ENCODE peak calls at places on chromosomes 3 and 15, in eight cellular contexts. Z is fibroblast of the aortic adventitia, D is bronchial epithelial cell, K is GM10248, X is right lobe of liver, F is suprapubic skin, P is cardiac fibroblast, R is adrenal gland. Y is an unnamed sample.

GRCh38 chr3:192515661-192516040 is 211.7 kb downstream of the FGF12 start:
- DNase-seq in Z (no peak), D (no peak), K (no peak), X (no peak), F (no peak), P (no peak), R (no peak), Y (no peak)

GRCh38 chr3:197734667-197735318 is 1.9 kb downstream of the RUBCN start:
- DNase-seq in Z (no peak), D (no peak), K (peak), X (no peak), F (no peak), P (no peak), R (no peak), Y (no peak)

GRCh38 chr3:88003115-88003755 is 55.6 kb downstream of the CGGBP1 start:
- DNase-seq in Z (peak), D (peak), K (peak), X (no peak), F (no peak), P (peak), R (no peak), Y (no peak)

GRCh38 chr3:40337136-40338108 is 27.9 kb downstream of the EIF1B start:
- DNase-seq in Z (no peak), D (peak), K (peak), X (no peak), F (no peak), P (no peak), R (no peak), Y (no peak)

GRCh38 chr15:79017953-79018352 is 72.6 kb downstream of the RASGRF1 start:
- DNase-seq in Z (no peak), D (no peak), K (no peak), X (peak), F (no peak), P (no peak), R (no peak), Y (peak)

GRCh38 chr3:17967111-17967510 is 224.7 kb upstream of the TBC1D5 start:
- DNase-seq in Z (no peak), D (no peak), K (no peak), X (no peak), F (no peak), P (no peak), R (no peak), Y (no peak)

GRCh38 chr3:143536817-143537535 is 311.3 kb downstream of the SLC9A9 start:
- DNase-seq in Z (peak), D (peak), K (peak), X (no peak), F (no peak), P (peak), R (peak), Y (no peak)

GRCh38 chr3:174955513-174956001 is 96.4 kb downstream of the NAALADL2 start:
- DNase-seq in Z (peak), D (peak), K (no peak), X (no peak), F (peak), P (no peak), R (no peak), Y (no peak)

GRCh38 chr3:161854232-161854771 is 357.7 kb downstream of the OTOL1 start:
- DNase-seq in Z (peak), D (peak), K (peak), X (no peak), F (no peak), P (peak), R (no peak), Y (no peak)

DNA sequence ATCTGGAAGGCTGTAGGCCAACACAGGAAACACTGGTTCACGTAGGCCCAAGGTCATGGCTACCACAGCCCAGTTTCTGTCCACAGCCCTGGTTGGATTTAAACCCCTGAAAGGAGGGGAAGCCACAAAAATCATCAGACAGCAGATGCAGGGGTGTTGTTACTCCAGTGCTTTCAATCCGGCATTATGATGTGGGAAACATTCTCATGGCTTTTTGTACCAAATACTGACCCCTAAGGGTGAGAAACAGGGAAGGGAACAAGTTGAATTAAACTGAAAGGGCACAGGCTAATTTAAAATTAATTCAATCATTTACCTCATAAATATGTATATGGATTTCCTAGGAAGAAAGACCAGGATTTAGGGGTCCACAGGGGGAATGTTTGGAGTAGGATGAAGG is 375.6 kb downstream of the CTNNB1 start:
- DNase-seq in Z (no peak), D (peak), K (no peak), X (no peak), F (no peak), P (peak), R (no peak), Y (no peak)
- TF ChIP-seq CTCF in Z (no peak), D (peak), K (peak), X (no peak), F (no peak), P (no peak), R (peak), Y (no peak)

GRCh38 chr15:57751177-57751800 is 44.8 kb downstream of the POLR2M start:
- DNase-seq in Z (peak), D (peak), K (peak), X (no peak), F (no peak), P (peak), R (no peak), Y (no peak)
- TF ChIP-seq CTCF in Z (peak), D (peak), K (peak), X (peak), F (no peak), P (peak), R (peak), Y (peak)

GRCh38 chr3:81393251-81393650 is 368.2 kb downstream of the GBE1 start:
- DNase-seq in Z (no peak), D (no peak), K (no peak), X (no peak), F (no peak), P (no peak), R (no peak), Y (no peak)

GRCh38 chr3:81394656-81395055 is 366.8 kb downstream of the GBE1 start:
- DNase-seq in Z (no peak), D (no peak), K (no peak), X (no peak), F (no peak), P (no peak), R (no peak), Y (no peak)

GRCh38 chr3:81395739-81396138 is 365.7 kb downstream of the GBE1 start:
- DNase-seq in Z (no peak), D (no peak), K (no peak), X (no peak), F (no peak), P (no peak), R (no peak), Y (no peak)
- TF ChIP-seq CTCF in Z (no peak), D (no peak), K (no peak), X (no peak), F (no peak), P (no peak), R (no peak), Y (no peak)

GRCh38 chr15:65029736-65030208 is 333 bp upstream of the MTFMT start:
- DNase-seq in Z (no peak), D (no peak), K (no peak), X (no peak), F (no peak), P (no peak), R (no peak), Y (no peak)

GRCh38 chr15:65034719-65035118 is 5.3 kb upstream of the MTFMT start:
- DNase-seq in Z (no peak), D (no peak), K (no peak), X (no peak), F (no peak), P (no peak), R (no peak), Y (no peak)

GRCh38 chr15:65037279-65037678 is 7.8 kb upstream of the MTFMT start:
- DNase-seq in Z (no peak), D (no peak), K (no peak), X (no peak), F (no peak), P (no peak), R (no peak), Y (no peak)

GRCh38 chr15:65032823-65033537 is 3.5 kb upstream of the MTFMT start:
- DNase-seq in Z (peak), D (peak), K (no peak), X (peak), F (no peak), P (peak), R (peak), Y (peak)

DNA sequence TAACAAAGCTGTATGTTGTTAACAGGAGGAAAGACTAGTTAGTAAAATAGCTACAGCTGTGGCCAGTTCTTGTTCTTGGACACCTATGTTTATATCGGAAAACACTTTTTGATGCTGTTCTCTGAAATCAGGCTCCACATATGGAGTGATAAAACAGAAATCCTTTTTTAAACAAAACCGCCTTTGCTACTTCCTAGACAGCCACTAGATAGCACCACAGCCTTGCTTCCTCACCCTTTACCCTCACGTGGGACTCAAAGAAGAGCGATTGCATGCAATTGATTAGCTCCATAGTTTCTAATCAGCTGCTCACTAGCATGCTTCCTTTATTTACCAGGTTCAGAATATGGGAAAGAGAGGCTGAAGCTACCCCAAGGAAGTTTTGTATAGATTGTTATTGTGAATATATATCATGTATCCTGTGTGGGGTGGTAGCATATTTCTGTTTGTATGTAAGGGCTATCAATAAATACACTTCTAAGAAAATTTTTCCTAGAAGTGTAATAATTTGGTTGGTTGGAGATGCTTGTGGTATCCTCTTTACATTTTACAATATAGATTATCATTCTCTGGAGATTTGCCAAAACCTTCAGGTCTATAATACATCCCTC is 4.3 kb upstream of the MTFMT start:
- DNase-seq in Z (peak), D (peak), K (peak), X (no peak), F (no peak), P (peak), R (no peak), Y (no peak)
- TF ChIP-seq CTCF in Z (peak), D (peak), K (peak), X (peak), F (no peak), P (peak), R (peak), Y (peak)

DNA sequence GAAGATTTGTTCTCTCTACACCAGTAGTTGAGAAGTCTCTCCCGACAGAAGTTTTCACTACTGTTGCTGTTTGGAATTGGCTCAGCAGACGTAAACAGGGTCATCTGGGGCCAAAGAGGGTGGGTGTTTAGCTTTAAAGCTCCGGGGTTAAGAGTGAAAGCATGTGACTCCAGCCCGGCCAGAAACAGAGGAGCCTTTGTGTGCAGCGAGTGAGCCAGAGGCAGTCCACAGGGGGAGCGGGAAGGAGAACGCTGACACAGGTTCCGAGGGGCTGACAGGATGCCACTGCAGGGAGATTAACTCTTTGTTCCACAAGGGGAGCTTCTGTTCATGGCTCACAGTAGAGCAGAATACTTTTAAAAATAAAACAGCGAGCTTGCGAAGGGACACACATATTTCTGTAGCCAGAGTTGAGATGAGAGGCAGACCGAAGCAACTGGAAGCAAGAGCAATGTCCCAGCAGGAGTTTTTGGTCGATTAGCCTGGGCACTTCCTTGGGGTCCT is 26.9 kb downstream of the BMF start:
- DNase-seq in Z (peak), D (no peak), K (no peak), X (peak), F (peak), P (peak), R (peak), Y (peak)
- TF ChIP-seq CTCF in Z (no peak), D (no peak), K (no peak), X (no peak), F (no peak), P (no peak), R (no peak), Y (no peak)

GRCh38 chr15:77417642-77418041 is 2.3 kb downstream of the PEAK1 start:
- DNase-seq in Z (peak), D (no peak), K (no peak), X (no peak), F (no peak), P (peak), R (no peak), Y (no peak)

GRCh38 chr15:77419836-77420609 is at the start of gene PEAK1:
- DNase-seq in Z (peak), D (peak), K (peak), X (peak), F (peak), P (peak), R (peak), Y (peak)

GRCh38 chr15:77418341-77419049 is 1.4 kb downstream of the PEAK1 start:
- DNase-seq in Z (peak), D (no peak), K (no peak), X (no peak), F (no peak), P (peak), R (no peak), Y (no peak)

GRCh38 chr15:77420610-77421369 is at the start of gene HMG20A:
- DNase-seq in Z (peak), D (peak), K (peak), X (peak), F (peak), P (peak), R (peak), Y (peak)

GRCh38 chr15:77419050-77419835 is 661 bp downstream of the PEAK1 start:
- DNase-seq in Z (peak), D (no peak), K (peak), X (peak), F (peak), P (peak), R (peak), Y (peak)
- TF ChIP-seq CTCF in Z (peak), D (peak), K (peak), X (no peak), F (no peak), P (no peak), R (no peak), Y (peak)